ENCODE peak calls at places on chromosome 5, in eight cellular contexts. One of them, this sample, is unnamed.

GRCh38 chr5:56900858-56901578 is 8.4 kb upstream of the SETD9 start:
- DNase-seq in neural progenitor cell: peak
- DNase-seq in astrocyte: peak
- DNase-seq in GM12878: no peak
- DNase-seq in HCT116: peak
- DNase-seq in mammary epithelial cell: peak
- DNase-seq in GM23338: peak
- DNase-seq in fibroblast of lung: peak
- DNase-seq in this sample: peak

GRCh38 chr5:121503111-121503840 is 348.4 kb upstream of the FTMT start:
- DNase-seq in fibroblast of lung: peak
- DNase-seq in GM12878: no peak
- DNase-seq in neural progenitor cell: peak
- DNase-seq in GM23338: peak
- DNase-seq in mammary epithelial cell: no peak
- DNase-seq in HCT116: peak
- DNase-seq in astrocyte: no peak
- DNase-seq in this sample: peak

GRCh38 chr5:35904443-35905132 is 33.8 kb downstream of the CAPSL start:
- DNase-seq in astrocyte: no peak
- DNase-seq in GM23338: no peak
- DNase-seq in neural progenitor cell: no peak
- DNase-seq in GM12878: peak
- DNase-seq in HCT116: no peak
- DNase-seq in mammary epithelial cell: no peak
- DNase-seq in fibroblast of lung: no peak
- DNase-seq in this sample: no peak

GRCh38 chr5:118854819-118855218 is 133.5 kb downstream of the DTWD2 start:
- DNase-seq in mammary epithelial cell: no peak
- DNase-seq in fibroblast of lung: no peak
- DNase-seq in GM12878: no peak
- DNase-seq in GM23338: no peak
- DNase-seq in astrocyte: no peak
- DNase-seq in neural progenitor cell: no peak
- DNase-seq in HCT116: no peak
- DNase-seq in this sample: no peak

GRCh38 chr5:56310711-56311204 is 77.6 kb upstream of the ANKRD55 start:
- DNase-seq in fibroblast of lung: peak
- DNase-seq in GM23338: no peak
- DNase-seq in HCT116: no peak
- DNase-seq in mammary epithelial cell: no peak
- DNase-seq in neural progenitor cell: no peak
- DNase-seq in astrocyte: peak
- DNase-seq in GM12878: no peak
- DNase-seq in this sample: no peak

GRCh38 chr5:43804041-43804440 is 201.1 kb downstream of the NNT start:
- DNase-seq in neural progenitor cell: no peak
- DNase-seq in fibroblast of lung: no peak
- DNase-seq in mammary epithelial cell: no peak
- DNase-seq in GM23338: no peak
- DNase-seq in astrocyte: no peak
- DNase-seq in GM12878: no peak
- DNase-seq in HCT116: no peak
- DNase-seq in this sample: no peak

GRCh38 chr5:116038817-116039216 is 6.5 kb downstream of the ARL14EPL start:
- DNase-seq in GM23338: no peak
- DNase-seq in fibroblast of lung: no peak
- DNase-seq in neural progenitor cell: no peak
- DNase-seq in mammary epithelial cell: no peak
- DNase-seq in astrocyte: no peak
- DNase-seq in GM12878: no peak
- DNase-seq in HCT116: no peak
- DNase-seq in this sample: no peak

GRCh38 chr5:153972240-153972639 is 66.5 kb downstream of the FAM114A2 start:
- DNase-seq in mammary epithelial cell: no peak
- DNase-seq in GM12878: no peak
- DNase-seq in GM23338: no peak
- DNase-seq in HCT116: no peak
- DNase-seq in astrocyte: no peak
- DNase-seq in neural progenitor cell: no peak
- DNase-seq in fibroblast of lung: no peak
- DNase-seq in this sample: no peak

GRCh38 chr5:68033961-68034581 is 181.5 kb upstream of the PIK3R1 start:
- DNase-seq in HCT116: no peak
- DNase-seq in astrocyte: peak
- DNase-seq in GM12878: no peak
- DNase-seq in neural progenitor cell: no peak
- DNase-seq in GM23338: no peak
- DNase-seq in fibroblast of lung: peak
- DNase-seq in mammary epithelial cell: no peak
- DNase-seq in this sample: peak

GRCh38 chr5:120567921-120568320 is 103.8 kb downstream of the PRR16 start:
- DNase-seq in astrocyte: no peak
- DNase-seq in neural progenitor cell: no peak
- DNase-seq in HCT116: no peak
- DNase-seq in fibroblast of lung: no peak
- DNase-seq in GM12878: no peak
- DNase-seq in GM23338: no peak
- DNase-seq in mammary epithelial cell: no peak
- DNase-seq in this sample: peak

GRCh38 chr5:96391921-96392320 is 41.1 kb downstream of the PCSK1 start:
- DNase-seq in GM23338: no peak
- DNase-seq in mammary epithelial cell: no peak
- DNase-seq in neural progenitor cell: no peak
- DNase-seq in fibroblast of lung: no peak
- DNase-seq in astrocyte: no peak
- DNase-seq in GM12878: no peak
- DNase-seq in HCT116: no peak
- DNase-seq in this sample: no peak

GRCh38 chr5:111271885-111272284 is 47.7 kb downstream of the CAMK4 start:
- DNase-seq in GM23338: no peak
- DNase-seq in HCT116: no peak
- DNase-seq in astrocyte: peak
- DNase-seq in mammary epithelial cell: peak
- DNase-seq in neural progenitor cell: no peak
- DNase-seq in fibroblast of lung: no peak
- DNase-seq in GM12878: no peak
- DNase-seq in this sample: no peak

GRCh38 chr5:94847019-94847418 is 228.6 kb downstream of the SLF1 start:
- DNase-seq in GM23338: no peak
- DNase-seq in HCT116: no peak
- DNase-seq in GM12878: no peak
- DNase-seq in neural progenitor cell: no peak
- DNase-seq in mammary epithelial cell: no peak
- DNase-seq in fibroblast of lung: no peak
- DNase-seq in astrocyte: no peak
- DNase-seq in this sample: no peak

GRCh38 chr5:81234801-81235200 is 1.7 kb downstream of the CKMT2 start:
- DNase-seq in GM23338: no peak
- DNase-seq in astrocyte: no peak
- DNase-seq in neural progenitor cell: no peak
- DNase-seq in mammary epithelial cell: no peak
- DNase-seq in fibroblast of lung: no peak
- DNase-seq in HCT116: no peak
- DNase-seq in GM12878: no peak
- DNase-seq in this sample: no peak

DNA sequence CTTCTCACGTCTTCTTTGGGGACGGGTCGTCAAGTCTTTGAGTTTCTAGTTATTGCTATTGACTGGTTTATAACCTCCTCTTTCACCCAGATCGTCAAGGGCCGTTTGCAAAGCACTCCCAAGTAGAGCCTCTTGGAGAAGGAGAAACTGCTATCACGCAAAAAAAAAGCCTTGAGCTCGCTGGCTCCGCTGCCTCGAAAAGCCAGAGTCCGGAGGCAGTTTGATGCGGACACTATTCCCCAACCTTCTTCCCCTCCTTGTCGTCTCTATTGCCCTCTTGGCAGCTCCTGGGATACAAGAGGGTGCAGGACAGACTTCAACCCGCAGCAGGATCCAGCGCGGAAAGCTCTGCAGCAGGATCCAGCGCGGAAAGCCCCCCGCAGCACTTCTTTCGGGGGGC is 293 bp upstream of the PCDHAC1 start:
- DNase-seq in fibroblast of lung: no peak
- DNase-seq in GM12878: no peak
- DNase-seq in astrocyte: no peak
- DNase-seq in neural progenitor cell: no peak
- DNase-seq in GM23338: peak
- DNase-seq in mammary epithelial cell: no peak
- DNase-seq in HCT116: no peak
- DNase-seq in this sample: no peak
- TF ChIP-seq EZH2 in fibroblast of lung: no peak
- TF ChIP-seq EZH2 in GM12878: no peak
- TF ChIP-seq EZH2 in astrocyte: no peak
- TF ChIP-seq EZH2 in neural progenitor cell: no peak
- TF ChIP-seq EZH2 in GM23338: no peak
- TF ChIP-seq EZH2 in mammary epithelial cell: no peak
- TF ChIP-seq EZH2 in HCT116: no peak
- TF ChIP-seq EZH2 in this sample: no peak

GRCh38 chr5:181100121-181101015 is 30.6 kb downstream of the OR2V1 start:
- DNase-seq in GM23338: peak
- DNase-seq in HCT116: no peak
- DNase-seq in astrocyte: no peak
- DNase-seq in fibroblast of lung: no peak
- DNase-seq in neural progenitor cell: peak
- DNase-seq in GM12878: no peak
- DNase-seq in mammary epithelial cell: no peak
- DNase-seq in this sample: peak
- TF ChIP-seq EZH2 in GM23338: no peak
- TF ChIP-seq EZH2 in HCT116: no peak
- TF ChIP-seq EZH2 in astrocyte: no peak
- TF ChIP-seq EZH2 in fibroblast of lung: no peak
- TF ChIP-seq EZH2 in neural progenitor cell: peak
- TF ChIP-seq EZH2 in GM12878: no peak
- TF ChIP-seq EZH2 in mammary epithelial cell: peak
- TF ChIP-seq EZH2 in this sample: no peak

GRCh38 chr5:159095218-159095617 is 4.5 kb downstream of the EBF1 start:
- DNase-seq in fibroblast of lung: no peak
- DNase-seq in GM23338: peak
- DNase-seq in mammary epithelial cell: no peak
- DNase-seq in GM12878: no peak
- DNase-seq in astrocyte: no peak
- DNase-seq in HCT116: no peak
- DNase-seq in neural progenitor cell: peak
- DNase-seq in this sample: no peak
- TF ChIP-seq EZH2 in fibroblast of lung: no peak
- TF ChIP-seq EZH2 in GM23338: peak
- TF ChIP-seq EZH2 in mammary epithelial cell: no peak
- TF ChIP-seq EZH2 in GM12878: no peak
- TF ChIP-seq EZH2 in astrocyte: peak
- TF ChIP-seq EZH2 in HCT116: no peak
- TF ChIP-seq EZH2 in neural progenitor cell: peak
- TF ChIP-seq EZH2 in this sample: no peak

GRCh38 chr5:55222061-55222818 is 4.9 kb downstream of the MCIDAS start:
- DNase-seq in astrocyte: no peak
- DNase-seq in GM23338: peak
- DNase-seq in HCT116: no peak
- DNase-seq in neural progenitor cell: peak
- DNase-seq in mammary epithelial cell: no peak
- DNase-seq in GM12878: no peak
- DNase-seq in fibroblast of lung: no peak
- DNase-seq in this sample: no peak
- TF ChIP-seq EZH2 in astrocyte: no peak
- TF ChIP-seq EZH2 in GM23338: peak
- TF ChIP-seq EZH2 in HCT116: no peak
- TF ChIP-seq EZH2 in neural progenitor cell: peak
- TF ChIP-seq EZH2 in mammary epithelial cell: no peak
- TF ChIP-seq EZH2 in GM12878: no peak
- TF ChIP-seq EZH2 in fibroblast of lung: peak
- TF ChIP-seq EZH2 in this sample: no peak

GRCh38 chr5:77232545-77232944 is 22.1 kb downstream of the PDE8B start:
- DNase-seq in GM23338: no peak
- DNase-seq in fibroblast of lung: no peak
- DNase-seq in GM12878: no peak
- DNase-seq in HCT116: no peak
- DNase-seq in astrocyte: no peak
- DNase-seq in neural progenitor cell: no peak
- DNase-seq in mammary epithelial cell: no peak
- DNase-seq in this sample: peak
- TF ChIP-seq EZH2 in GM23338: no peak
- TF ChIP-seq EZH2 in fibroblast of lung: no peak
- TF ChIP-seq EZH2 in GM12878: no peak
- TF ChIP-seq EZH2 in HCT116: no peak
- TF ChIP-seq EZH2 in astrocyte: no peak
- TF ChIP-seq EZH2 in neural progenitor cell: no peak
- TF ChIP-seq EZH2 in mammary epithelial cell: no peak
- TF ChIP-seq EZH2 in this sample: no peak

DNA sequence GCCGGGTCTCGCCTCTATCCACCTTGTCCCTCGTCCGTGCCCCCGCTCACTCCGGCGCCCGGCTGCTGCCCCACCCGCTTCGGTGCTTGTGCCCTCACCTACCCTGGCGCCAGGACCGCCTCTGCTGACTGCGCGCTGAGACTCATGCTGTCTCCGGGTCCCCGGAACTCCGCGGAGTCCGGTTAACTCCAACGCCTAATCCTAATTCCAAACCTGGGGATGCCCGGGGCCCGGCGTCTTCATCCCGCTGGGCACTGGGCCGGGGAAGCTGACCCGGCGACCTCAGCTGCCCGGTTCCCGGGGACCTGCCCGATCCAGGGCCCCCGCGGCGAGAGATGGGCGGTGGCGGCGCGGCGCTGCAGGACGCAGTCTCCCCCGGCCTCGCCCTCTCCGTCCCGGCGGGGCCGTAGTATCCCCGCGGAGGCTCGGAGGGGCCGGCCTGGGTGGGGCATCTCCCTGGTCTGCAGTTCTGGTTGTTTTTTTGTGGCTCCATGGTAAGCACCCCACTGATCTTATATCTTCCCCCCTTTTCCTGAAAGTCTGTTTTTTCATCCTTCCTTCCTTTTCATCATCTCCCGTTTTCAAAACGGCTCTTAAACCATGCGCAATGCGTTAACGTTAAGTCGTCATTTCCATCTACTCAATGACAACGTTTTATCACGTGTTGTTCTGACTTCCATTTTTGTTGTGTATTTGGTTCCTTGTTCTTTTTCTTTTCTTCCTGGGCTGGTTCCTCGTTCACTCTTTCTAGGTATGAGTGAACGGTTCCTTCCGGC is 41.1 kb upstream of the PLEKHG4B start:
- DNase-seq in astrocyte: no peak
- DNase-seq in neural progenitor cell: peak
- DNase-seq in HCT116: no peak
- DNase-seq in fibroblast of lung: no peak
- DNase-seq in GM23338: peak
- DNase-seq in GM12878: no peak
- DNase-seq in mammary epithelial cell: no peak
- DNase-seq in this sample: no peak
- TF ChIP-seq EZH2 in astrocyte: no peak
- TF ChIP-seq EZH2 in neural progenitor cell: no peak
- TF ChIP-seq EZH2 in HCT116: no peak
- TF ChIP-seq EZH2 in fibroblast of lung: no peak
- TF ChIP-seq EZH2 in GM23338: peak
- TF ChIP-seq EZH2 in GM12878: no peak
- TF ChIP-seq EZH2 in mammary epithelial cell: no peak
- TF ChIP-seq EZH2 in this sample: no peak

GRCh38 chr5:2750758-2751464 is 566 bp downstream of the IRX2 start:
- DNase-seq in fibroblast of lung: no peak
- DNase-seq in neural progenitor cell: peak
- DNase-seq in HCT116: no peak
- DNase-seq in GM12878: no peak
- DNase-seq in GM23338: peak
- DNase-seq in astrocyte: no peak
- DNase-seq in mammary epithelial cell: peak
- DNase-seq in this sample: peak
- TF ChIP-seq EZH2 in fibroblast of lung: no peak
- TF ChIP-seq EZH2 in neural progenitor cell: no peak
- TF ChIP-seq EZH2 in HCT116: no peak
- TF ChIP-seq EZH2 in GM12878: no peak
- TF ChIP-seq EZH2 in GM23338: no peak
- TF ChIP-seq EZH2 in astrocyte: peak
- TF ChIP-seq EZH2 in mammary epithelial cell: no peak
- TF ChIP-seq EZH2 in this sample: no peak

This sample was measured in GM23248.